ENCODE peak calls at places on chromosomes 2 and 18, in seven cellular contexts. O is NCI-H2081; P is naive thymus-derived CD8-positive, alpha-beta T cell; I is NCI-H146; D is GM10248; C is HEK293T; E is NCI-H1092. Q is an unnamed sample.
A peak's percentile ranks its signal among the peaks of the same experiment; 100 is the strongest.

GRCh38 chr2:226423498-226423960 is 376.1 kb downstream of the IRS1 start:
- DNase-seq in O (no peak), P (no peak), I (no peak), D (peak; percentile 4), C (no peak), E (no peak), Q (no peak)

GRCh38 chr2:25169073-25169470 is 692 bp upstream of the POMC start:
- DNase-seq in O (no peak), P (no peak), I (no peak), D (no peak), C (no peak), E (no peak), Q (no peak)

GRCh38 chr2:238024986-238025385 is 35.8 kb upstream of the SCLY start:
- DNase-seq in O (no peak), P (no peak), I (no peak), D (no peak), C (no peak), E (no peak), Q (no peak)

GRCh38 chr2:172783091-172783898 is 47.6 kb downstream of the RAPGEF4 start:
- DNase-seq in O (no peak), P (no peak), I (no peak), D (no peak), C (no peak), E (no peak), Q (peak; percentile 30)

GRCh38 chr2:195496991-195497390 is 160.0 kb upstream of the SLC39A10 start:
- DNase-seq in O (no peak), P (no peak), I (no peak), D (no peak), C (no peak), E (no peak), Q (no peak)

GRCh38 chr2:65991332-65991731 is 443.6 kb upstream of the MEIS1 start:
- DNase-seq in O (peak; percentile 36), P (no peak), I (peak; percentile 11), D (no peak), C (peak; percentile 47), E (no peak), Q (peak; percentile 58)

GRCh38 chr2:11899264-11899818 is 152.9 kb downstream of the LPIN1 start:
- DNase-seq in O (no peak), P (no peak), I (no peak), D (no peak), C (no peak), E (no peak), Q (no peak)

GRCh38 chr2:96770451-96770850 is 9.7 kb downstream of the CNNM4 start:
- DNase-seq in O (no peak), P (no peak), I (no peak), D (no peak), C (no peak), E (no peak), Q (no peak)

GRCh38 chr2:18651842-18652774 is 62.7 kb upstream of the NT5C1B start:
- DNase-seq in O (no peak), P (no peak), I (no peak), D (no peak), C (no peak), E (no peak), Q (no peak)

GRCh38 chr2:158953926-158954763 is 14.3 kb upstream of the TANC1 start:
- DNase-seq in O (peak; percentile 76), P (no peak), I (peak; percentile 23), D (no peak), C (peak; percentile 71), E (peak; percentile 39), Q (peak; percentile 91)

GRCh38 chr18:74278058-74278457 is 13.7 kb downstream of the CYB5A start:
- DNase-seq in O (no peak), P (no peak), I (no peak), D (no peak), C (no peak), E (no peak), Q (peak; percentile 54)

GRCh38 chr18:63216911-63217311 is 102.7 kb downstream of the BCL2 start:
- DNase-seq in O (no peak), P (no peak), I (no peak), D (no peak), C (no peak), E (no peak), Q (no peak)

GRCh38 chr2:47257837-47258436 is 102.8 kb upstream of the STPG4 start:
- DNase-seq in O (no peak), P (no peak), I (no peak), D (no peak), C (no peak), E (no peak), Q (no peak)

GRCh38 chr2:120053891-120054290 is 41.0 kb downstream of the EPB41L5 start:
- DNase-seq in O (no peak), P (no peak), I (no peak), D (no peak), C (no peak), E (no peak), Q (no peak)

GRCh38 chr18:58896734-58897508 is 32.2 kb downstream of the ZNF532 start:
- DNase-seq in O (no peak), P (no peak), I (no peak), D (no peak), C (no peak), E (no peak), Q (no peak)